ENCODE peak calls at places on chromosomes 3 and 15, in six cellular contexts. T is activated naive CD4-positive, alpha-beta T cell treated with anti-CD3 and anti-CD28 coated beads, Interleukin-2, amount 10 ng/mL, durations not matched to agents 7 days and 5 days; G is HCEC 1CT; U is activated CD4-positive, CD25-positive, alpha-beta regulatory T cell treated with anti-CD3 and anti-CD28 coated beads, Interleukin-2, amount 50 U/mL, for 72 hours; K is cardiac muscle cell; M is left colon. N is an unnamed sample.

GRCh38 chr15:48143856-48144255 is 23.1 kb downstream of the SLC24A5 start:
- DNase-seq in T (no peak), G (peak; percentile 74), U (no peak), K (no peak), M (no peak), N (no peak)

GRCh38 chr3:10631224-10631623 is 125.8 kb upstream of the ATP2B2 start:
- DNase-seq in T (no peak), G (no peak), U (no peak), K (no peak), M (no peak), N (no peak)

GRCh38 chr15:98805434-98806274 is 157.3 kb downstream of the IGF1R start:
- DNase-seq in T (no peak), G (no peak), U (no peak), K (no peak), M (peak; percentile 26), N (peak; percentile 61)

GRCh38 chr15:36330598-36330997 is 248.8 kb upstream of the CDIN1 start:
- DNase-seq in T (no peak), G (no peak), U (no peak), K (no peak), M (no peak), N (no peak)

GRCh38 chr3:88810455-88810854 is 297.0 kb upstream of the EPHA3 start:
- DNase-seq in T (no peak), G (peak; percentile 40), U (no peak), K (peak; percentile 75), M (no peak), N (no peak)

GRCh38 chr3:106208979-106209378 is 340.2 kb upstream of the CBLB start:
- DNase-seq in T (peak; percentile 27), G (peak; percentile 49), U (no peak), K (no peak), M (no peak), N (peak; percentile 45)

GRCh38 chr3:151630938-151631417 is 102.7 kb upstream of the AADACL2 start:
- DNase-seq in T (no peak), G (no peak), U (no peak), K (peak; percentile 2), M (no peak), N (no peak)

GRCh38 chr3:189395825-189396224 is 224.1 kb downstream of the TPRG1 start:
- DNase-seq in T (no peak), G (no peak), U (no peak), K (no peak), M (no peak), N (no peak)

GRCh38 chr3:136659253-136659652 is 92.9 kb downstream of the STAG1 start:
- DNase-seq in T (no peak), G (peak; percentile 58), U (no peak), K (peak; percentile 25), M (no peak), N (no peak)

GRCh38 chr3:12663311-12663935 is 494 bp downstream of the RAF1 start:
- DNase-seq in T (no peak), G (no peak), U (no peak), K (peak; percentile 61), M (peak; percentile 62), N (peak; percentile 17)

GRCh38 chr3:141955163-141955562 is 78.7 kb downstream of the ATP1B3 start:
- DNase-seq in T (no peak), G (no peak), U (no peak), K (no peak), M (no peak), N (no peak)

GRCh38 chr3:80770106-80771079 is 991.1 kb downstream of the GBE1 start:
- DNase-seq in T (no peak), G (no peak), U (no peak), K (peak; percentile 39), M (no peak), N (no peak)

GRCh38 chr15:81777546-81777945 is 268.3 kb downstream of the MEX3B start:
- DNase-seq in T (no peak), G (no peak), U (no peak), K (no peak), M (no peak), N (no peak)

GRCh38 chr15:38736686-38737085 is 172.1 kb upstream of the RASGRP1 start:
- DNase-seq in T (no peak), G (no peak), U (no peak), K (no peak), M (no peak), N (no peak)

GRCh38 chr3:65029130-65029529 is 341.3 kb upstream of the ADAMTS9 start:
- DNase-seq in T (no peak), G (no peak), U (no peak), K (no peak), M (no peak), N (no peak)

GRCh38 chr3:174439621-174440349 is 419.3 kb upstream of the NAALADL2 start:
- DNase-seq in T (no peak), G (peak; percentile 96), U (no peak), K (no peak), M (no peak), N (peak; percentile 58)

GRCh38 chr3:184845819-184846218 is 33.9 kb downstream of the VPS8 start:
- DNase-seq in T (no peak), G (no peak), U (no peak), K (no peak), M (no peak), N (no peak)

GRCh38 chr15:100463515-100463914 is 65.2 kb downstream of the CERS3 start:
- DNase-seq in T (no peak), G (no peak), U (no peak), K (no peak), M (no peak), N (no peak)

GRCh38 chr3:101779808-101780366 is 876 bp downstream of the NXPE3 start:
- DNase-seq in T (no peak), G (no peak), U (no peak), K (no peak), M (no peak), N (no peak)

GRCh38 chr3:151305778-151306157 is 10.9 kb downstream of the GPR87 start:
- DNase-seq in T (no peak), G (no peak), U (no peak), K (no peak), M (no peak), N (no peak)

GRCh38 chr3:129794319-129795201 is 99.0 kb downstream of the TMCC1 start:
- DNase-seq in T (peak; percentile 33), G (no peak), U (no peak), K (peak; percentile 49), M (peak; percentile 39), N (peak; percentile 77)

GRCh38 chr3:27596920-27597319 is 112.7 kb upstream of the SLC4A7 start:
- DNase-seq in T (no peak), G (peak; percentile 32), U (no peak), K (no peak), M (no peak), N (no peak)

GRCh38 chr3:63768888-63769287 is 50.2 kb upstream of the C3orf49 start:
- DNase-seq in T (no peak), G (no peak), U (no peak), K (no peak), M (no peak), N (no peak)

GRCh38 chr3:127137113-127137512 is 55.8 kb upstream of the PRR23E start:
- DNase-seq in T (no peak), G (no peak), U (no peak), K (no peak), M (no peak), N (no peak)

GRCh38 chr3:124999317-124999716 is 56.5 kb downstream of the HEG1 start:
- DNase-seq in T (no peak), G (no peak), U (no peak), K (no peak), M (no peak), N (no peak)

GRCh38 chr3:174198199-174198598 is 660.9 kb upstream of the NAALADL2 start:
- DNase-seq in T (no peak), G (peak; percentile 49), U (no peak), K (no peak), M (no peak), N (no peak)

GRCh38 chr3:22960326-22960984 is 242.7 kb upstream of the UBE2E2 start:
- DNase-seq in T (peak; percentile 23), G (peak; percentile 6), U (no peak), K (peak; percentile 52), M (peak; percentile 42), N (peak; percentile 49)

GRCh38 chr3:190101320-190102117 is 19.2 kb downstream of the P3H2 start:
- DNase-seq in T (no peak), G (peak; percentile 43), U (no peak), K (no peak), M (no peak), N (no peak)

GRCh38 chr15:93349146-93349545 is 260.1 kb upstream of the RGMA start:
- DNase-seq in T (no peak), G (no peak), U (no peak), K (no peak), M (no peak), N (no peak)

GRCh38 chr3:148588291-148588690 is 109.4 kb upstream of the AGTR1 start:
- DNase-seq in T (no peak), G (no peak), U (no peak), K (no peak), M (no peak), N (no peak)

N was measured in A549.